ENCODE peak calls at places on chromosomes 4 and X, in five cellular contexts. One of them, this sample, is unnamed.

GRCh38 chrX:15985937-15986336 is 131.3 kb upstream of the AP1S2 start:
- DNase-seq in fibroblast of lung: peak; percentile 1
- DNase-seq in IMR-90: no peak
- DNase-seq in breast epithelium: no peak
- DNase-seq in naive thymus-derived CD4-positive, alpha-beta T cell: no peak
- DNase-seq in this sample: no peak

GRCh38 chr4:154030747-154031146 is 241.9 kb upstream of the SFRP2 start:
- DNase-seq in fibroblast of lung: no peak
- DNase-seq in naive thymus-derived CD4-positive, alpha-beta T cell: no peak
- DNase-seq in IMR-90: no peak
- DNase-seq in breast epithelium: no peak
- DNase-seq in this sample: peak; percentile 19

GRCh38 chr4:41296995-41297394 is 40.3 kb downstream of the UCHL1 start:
- DNase-seq in fibroblast of lung: no peak
- DNase-seq in naive thymus-derived CD4-positive, alpha-beta T cell: no peak
- DNase-seq in breast epithelium: no peak
- DNase-seq in IMR-90: no peak
- DNase-seq in this sample: no peak

GRCh38 chr4:22202351-22203343 is 254.1 kb upstream of the KCNIP4 start:
- DNase-seq in naive thymus-derived CD4-positive, alpha-beta T cell: no peak
- DNase-seq in breast epithelium: no peak
- DNase-seq in fibroblast of lung: peak; percentile 54
- DNase-seq in IMR-90: no peak
- DNase-seq in this sample: no peak

GRCh38 chr4:147378780-147379179 is 102.1 kb upstream of the EDNRA start:
- DNase-seq in IMR-90: no peak
- DNase-seq in naive thymus-derived CD4-positive, alpha-beta T cell: no peak
- DNase-seq in fibroblast of lung: no peak
- DNase-seq in breast epithelium: no peak
- DNase-seq in this sample: peak; percentile 4

GRCh38 chr4:84099591-84099990 is 399.5 kb downstream of the NKX6-1 start:
- DNase-seq in IMR-90: no peak
- DNase-seq in naive thymus-derived CD4-positive, alpha-beta T cell: no peak
- DNase-seq in breast epithelium: no peak
- DNase-seq in fibroblast of lung: peak; percentile 41
- DNase-seq in this sample: no peak

GRCh38 chrX:123013141-123013540 is 170.9 kb upstream of the GRIA3 start:
- DNase-seq in IMR-90: no peak
- DNase-seq in fibroblast of lung: peak; percentile 52
- DNase-seq in naive thymus-derived CD4-positive, alpha-beta T cell: no peak
- DNase-seq in breast epithelium: no peak
- DNase-seq in this sample: no peak

GRCh38 chrX:112677167-112677566 is 2.6 kb downstream of the LHFPL1 start:
- DNase-seq in IMR-90: peak; percentile 36
- DNase-seq in breast epithelium: no peak
- DNase-seq in fibroblast of lung: peak; percentile 28
- DNase-seq in naive thymus-derived CD4-positive, alpha-beta T cell: no peak
- DNase-seq in this sample: no peak

GRCh38 chr4:26729547-26729946 is 131.1 kb upstream of the STIM2 start:
- DNase-seq in naive thymus-derived CD4-positive, alpha-beta T cell: no peak
- DNase-seq in IMR-90: no peak
- DNase-seq in breast epithelium: no peak
- DNase-seq in fibroblast of lung: no peak
- DNase-seq in this sample: no peak

GRCh38 chrX:31702208-31702607 is 630.4 kb upstream of the FTHL17 start:
- DNase-seq in breast epithelium: no peak
- DNase-seq in IMR-90: no peak
- DNase-seq in fibroblast of lung: peak; percentile 26
- DNase-seq in naive thymus-derived CD4-positive, alpha-beta T cell: no peak
- DNase-seq in this sample: no peak

GRCh38 chrX:42090395-42090794 is 167.0 kb upstream of the CASK start:
- DNase-seq in breast epithelium: no peak
- DNase-seq in IMR-90: no peak
- DNase-seq in naive thymus-derived CD4-positive, alpha-beta T cell: no peak
- DNase-seq in fibroblast of lung: no peak
- DNase-seq in this sample: no peak

GRCh38 chrX:25968920-25969319 is 169.2 kb upstream of the MAGEB18 start:
- DNase-seq in IMR-90: no peak
- DNase-seq in fibroblast of lung: peak; percentile 0
- DNase-seq in naive thymus-derived CD4-positive, alpha-beta T cell: no peak
- DNase-seq in breast epithelium: no peak
- DNase-seq in this sample: peak; percentile 38

GRCh38 chrX:19791562-19791961 is 95.8 kb downstream of the SH3KBP1 start:
- DNase-seq in breast epithelium: no peak
- DNase-seq in naive thymus-derived CD4-positive, alpha-beta T cell: peak; percentile 16
- DNase-seq in IMR-90: peak; percentile 25
- DNase-seq in fibroblast of lung: peak; percentile 45
- DNase-seq in this sample: no peak

GRCh38 chrX:8668797-8669196 is 63.1 kb downstream of the ANOS1 start:
- DNase-seq in fibroblast of lung: no peak
- DNase-seq in naive thymus-derived CD4-positive, alpha-beta T cell: no peak
- DNase-seq in breast epithelium: no peak
- DNase-seq in IMR-90: no peak
- DNase-seq in this sample: no peak

GRCh38 chr4:5940470-5941203 is 47.8 kb upstream of the CRMP1 start:
- DNase-seq in breast epithelium: no peak
- DNase-seq in naive thymus-derived CD4-positive, alpha-beta T cell: no peak
- DNase-seq in IMR-90: peak; percentile 10
- DNase-seq in fibroblast of lung: peak; percentile 8
- DNase-seq in this sample: no peak

GRCh38 chr4:133068083-133068482 is 81.0 kb upstream of the PCDH10 start:
- DNase-seq in fibroblast of lung: no peak
- DNase-seq in IMR-90: no peak
- DNase-seq in breast epithelium: no peak
- DNase-seq in naive thymus-derived CD4-positive, alpha-beta T cell: no peak
- DNase-seq in this sample: no peak

GRCh38 chr4:26321326-26322276 is 787 bp downstream of the RBPJ start:
- DNase-seq in fibroblast of lung: peak; percentile 39
- DNase-seq in IMR-90: peak; percentile 41
- DNase-seq in breast epithelium: no peak
- DNase-seq in naive thymus-derived CD4-positive, alpha-beta T cell: peak; percentile 33
- DNase-seq in this sample: no peak

GRCh38 chrX:1147641-1148515 is 64.6 kb downstream of the CRLF2 start:
- DNase-seq in breast epithelium: no peak
- DNase-seq in naive thymus-derived CD4-positive, alpha-beta T cell: no peak
- DNase-seq in fibroblast of lung: no peak
- DNase-seq in IMR-90: no peak
- DNase-seq in this sample: no peak

GRCh38 chrX:72026341-72027023 is 105.2 kb downstream of the RTL5 start:
- DNase-seq in breast epithelium: peak; percentile 12
- DNase-seq in fibroblast of lung: peak; percentile 45
- DNase-seq in naive thymus-derived CD4-positive, alpha-beta T cell: no peak
- DNase-seq in IMR-90: no peak
- DNase-seq in this sample: no peak

GRCh38 chr4:186904104-186904503 is 180.4 kb upstream of the FAT1 start:
- DNase-seq in breast epithelium: no peak
- DNase-seq in naive thymus-derived CD4-positive, alpha-beta T cell: no peak
- DNase-seq in fibroblast of lung: peak; percentile 90
- DNase-seq in IMR-90: peak; percentile 95
- DNase-seq in this sample: no peak

DNA sequence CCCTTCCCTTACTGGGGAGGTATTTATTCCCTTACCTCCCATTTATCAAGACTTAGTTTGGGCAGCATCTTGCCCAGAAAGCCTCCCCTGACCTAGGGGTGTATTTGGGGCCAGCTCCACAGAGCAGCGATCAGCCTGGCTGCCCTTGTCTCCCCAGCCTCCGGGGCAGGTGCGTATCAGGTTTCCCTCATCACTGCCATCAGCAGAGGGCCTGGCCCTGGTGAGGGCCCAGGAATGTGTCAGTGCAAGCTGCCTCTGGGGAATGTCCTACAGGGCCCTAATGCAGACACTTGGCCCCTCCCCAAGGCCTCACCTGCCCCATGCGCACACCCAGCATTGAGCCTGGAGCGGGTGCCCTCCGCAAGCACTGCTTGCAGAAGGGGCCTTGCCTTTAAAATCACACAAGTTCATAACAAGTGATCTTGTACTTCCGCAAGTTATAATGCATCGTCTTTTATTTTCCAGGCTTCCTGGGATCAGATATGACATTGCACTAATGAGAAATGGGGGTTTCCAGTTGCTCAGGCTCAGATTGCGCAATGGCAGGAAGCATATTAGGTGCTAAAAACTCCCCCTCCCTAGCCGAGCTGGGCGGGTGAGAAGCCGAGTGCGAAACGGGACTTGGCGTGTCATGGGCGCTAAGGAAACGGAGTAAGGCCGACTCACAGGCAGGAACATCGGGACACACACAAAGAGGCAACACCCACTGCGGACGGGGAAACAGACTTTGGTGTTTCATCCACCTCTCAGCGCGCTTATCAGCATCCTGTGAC is 25.4 kb upstream of the AFAP1 start:
- DNase-seq in IMR-90: peak; percentile 71
- DNase-seq in naive thymus-derived CD4-positive, alpha-beta T cell: peak; percentile 62
- DNase-seq in breast epithelium: no peak
- DNase-seq in fibroblast of lung: peak; percentile 64
- DNase-seq in this sample: no peak
- H3K4me1 ChIP-seq in IMR-90: peaks cover 25% of the 10 kb centered on the region
- H3K4me1 ChIP-seq in naive thymus-derived CD4-positive, alpha-beta T cell: peaks cover 37% of the 10 kb centered on the region
- H3K4me1 ChIP-seq in breast epithelium: peaks cover 11% of the 10 kb centered on the region
- H3K4me1 ChIP-seq in fibroblast of lung: peaks cover 26% of the 10 kb centered on the region
- H3K4me1 ChIP-seq in this sample: peaks cover 19% of the 10 kb centered on the region

GRCh38 chrX:48936429-48937064 is 17.7 kb upstream of the PIM2 start:
- DNase-seq in breast epithelium: no peak
- DNase-seq in IMR-90: no peak
- DNase-seq in naive thymus-derived CD4-positive, alpha-beta T cell: no peak
- DNase-seq in fibroblast of lung: no peak
- DNase-seq in this sample: no peak

GRCh38 chrX:48937065-48937907 is 18.5 kb upstream of the PIM2 start:
- DNase-seq in fibroblast of lung: peak; percentile 51
- DNase-seq in naive thymus-derived CD4-positive, alpha-beta T cell: peak; percentile 88
- DNase-seq in IMR-90: no peak
- DNase-seq in breast epithelium: no peak
- DNase-seq in this sample: no peak

GRCh38 chrX:48940404-48940955 is 16.9 kb downstream of the OTUD5 start:
- DNase-seq in breast epithelium: no peak
- DNase-seq in IMR-90: no peak
- DNase-seq in fibroblast of lung: no peak
- DNase-seq in naive thymus-derived CD4-positive, alpha-beta T cell: no peak
- DNase-seq in this sample: no peak

GRCh38 chrX:48938721-48939416 is 18.5 kb downstream of the OTUD5 start:
- DNase-seq in naive thymus-derived CD4-positive, alpha-beta T cell: peak; percentile 87
- DNase-seq in fibroblast of lung: no peak
- DNase-seq in IMR-90: no peak
- DNase-seq in breast epithelium: no peak
- DNase-seq in this sample: no peak

GRCh38 chrX:48939417-48940228 is 17.8 kb downstream of the OTUD5 start:
- DNase-seq in breast epithelium: no peak
- DNase-seq in IMR-90: no peak
- DNase-seq in fibroblast of lung: no peak
- DNase-seq in naive thymus-derived CD4-positive, alpha-beta T cell: peak; percentile 41
- DNase-seq in this sample: no peak
- H3K4me1 ChIP-seq in breast epithelium: no peaks in the 10 kb centered on the region
- H3K4me1 ChIP-seq in IMR-90: no peaks in the 10 kb centered on the region
- H3K4me1 ChIP-seq in fibroblast of lung: no peaks in the 10 kb centered on the region
- H3K4me1 ChIP-seq in naive thymus-derived CD4-positive, alpha-beta T cell: peaks cover 71% of the 10 kb centered on the region
- H3K4me1 ChIP-seq in this sample: no peaks in the 10 kb centered on the region

GRCh38 chrX:153636716-153637115 is 10.3 kb upstream of the DUSP9 start:
- DNase-seq in naive thymus-derived CD4-positive, alpha-beta T cell: no peak
- DNase-seq in breast epithelium: no peak
- DNase-seq in IMR-90: no peak
- DNase-seq in fibroblast of lung: no peak
- DNase-seq in this sample: no peak
- H3K4me1 ChIP-seq in naive thymus-derived CD4-positive, alpha-beta T cell: no peaks in the 10 kb centered on the region
- H3K4me1 ChIP-seq in breast epithelium: no peaks in the 10 kb centered on the region
- H3K4me1 ChIP-seq in IMR-90: no peaks in the 10 kb centered on the region
- H3K4me1 ChIP-seq in fibroblast of lung: no peaks in the 10 kb centered on the region
- H3K4me1 ChIP-seq in this sample: no peaks in the 10 kb centered on the region

GRCh38 chr4:122639181-122639580 is 18.3 kb upstream of the IL21 start:
- DNase-seq in naive thymus-derived CD4-positive, alpha-beta T cell: no peak
- DNase-seq in IMR-90: no peak
- DNase-seq in breast epithelium: no peak
- DNase-seq in fibroblast of lung: no peak
- DNase-seq in this sample: no peak
- H3K4me1 ChIP-seq in naive thymus-derived CD4-positive, alpha-beta T cell: no peaks in the 10 kb centered on the region
- H3K4me1 ChIP-seq in IMR-90: no peaks in the 10 kb centered on the region
- H3K4me1 ChIP-seq in breast epithelium: no peaks in the 10 kb centered on the region
- H3K4me1 ChIP-seq in fibroblast of lung: no peaks in the 10 kb centered on the region
- H3K4me1 ChIP-seq in this sample: peaks cover 13% of the 10 kb centered on the region

DNA sequence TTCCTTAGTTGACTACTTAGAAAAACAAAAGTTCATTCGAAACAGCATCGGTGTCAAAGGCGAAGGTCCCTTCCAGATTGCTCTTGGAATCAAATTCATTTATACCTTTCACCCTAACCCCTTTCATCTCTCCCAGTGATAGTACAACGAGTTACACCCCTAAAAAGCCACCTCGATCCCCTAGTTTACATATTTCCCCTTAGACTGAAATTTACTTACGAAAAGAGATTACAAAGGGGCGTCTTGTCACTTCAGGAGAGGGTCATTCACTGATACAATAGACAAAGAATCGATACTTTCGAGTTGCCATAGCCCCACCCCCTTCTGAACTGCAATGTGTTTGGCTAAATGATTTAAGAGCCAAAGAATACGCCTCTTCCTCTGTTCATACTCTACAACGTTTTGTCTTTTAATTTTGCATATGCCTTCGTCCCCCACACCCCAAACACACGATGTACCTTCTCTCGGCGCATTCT is 88.3 kb downstream of the HPRT1 start:
- DNase-seq in breast epithelium: no peak
- DNase-seq in fibroblast of lung: no peak
- DNase-seq in IMR-90: no peak
- DNase-seq in naive thymus-derived CD4-positive, alpha-beta T cell: no peak
- DNase-seq in this sample: no peak
- H3K4me1 ChIP-seq in breast epithelium: no peaks in the 10 kb centered on the region
- H3K4me1 ChIP-seq in fibroblast of lung: peaks cover 7% of the 10 kb centered on the region
- H3K4me1 ChIP-seq in IMR-90: peaks cover 7% of the 10 kb centered on the region
- H3K4me1 ChIP-seq in naive thymus-derived CD4-positive, alpha-beta T cell: peaks cover 22% of the 10 kb centered on the region
- H3K4me1 ChIP-seq in this sample: no peaks in the 10 kb centered on the region

DNA sequence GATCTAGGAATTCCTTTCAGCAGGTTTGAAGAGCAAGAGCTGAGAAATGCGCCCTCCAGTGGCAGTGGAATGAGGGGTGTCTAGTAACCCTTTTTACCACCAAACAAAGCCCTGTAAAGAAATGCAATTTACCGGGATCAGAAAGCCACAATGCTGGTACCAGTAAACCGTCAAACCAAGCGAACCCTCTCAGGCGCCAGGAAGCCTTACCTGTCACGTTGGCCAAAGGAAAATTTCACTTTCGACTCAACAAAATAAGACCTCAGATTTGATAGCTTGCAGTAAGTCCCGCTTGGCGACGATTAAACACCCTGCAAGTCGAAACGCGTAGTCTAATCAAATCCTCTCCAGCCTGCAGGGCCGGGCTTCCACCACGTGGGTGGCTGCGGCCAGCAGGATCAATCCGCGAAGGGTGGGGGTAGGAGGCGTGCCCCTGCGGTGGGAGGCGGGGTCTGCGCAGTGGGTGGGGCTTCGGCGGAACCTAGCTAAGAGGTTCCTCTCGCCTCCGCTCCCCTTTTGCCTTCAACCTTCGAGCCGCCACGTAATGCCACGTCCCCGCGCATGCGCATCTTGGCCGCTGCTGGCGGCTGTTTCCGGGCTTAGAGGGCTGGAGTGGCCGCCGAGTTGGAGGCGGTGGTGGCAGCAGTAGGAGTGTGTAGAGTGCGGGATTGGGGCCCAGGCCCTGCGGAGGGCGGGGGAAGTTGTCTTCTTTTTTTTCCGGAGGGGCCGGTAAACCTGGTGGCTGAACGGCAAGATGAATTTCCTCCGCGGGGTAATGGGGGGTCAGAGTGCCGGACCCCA is at the start of gene USO1:
- DNase-seq in fibroblast of lung: peak; percentile 99
- DNase-seq in breast epithelium: peak; percentile 98
- DNase-seq in IMR-90: peak; percentile 99
- DNase-seq in naive thymus-derived CD4-positive, alpha-beta T cell: peak; percentile 99
- DNase-seq in this sample: peak; percentile 98
- H3K4me1 ChIP-seq in fibroblast of lung: peaks cover 3% of the 10 kb centered on the region
- H3K4me1 ChIP-seq in breast epithelium: peaks cover 8% of the 10 kb centered on the region
- H3K4me1 ChIP-seq in IMR-90: peaks cover 6% of the 10 kb centered on the region
- H3K4me1 ChIP-seq in naive thymus-derived CD4-positive, alpha-beta T cell: peaks cover 30% of the 10 kb centered on the region
- H3K4me1 ChIP-seq in this sample: peaks cover 18% of the 10 kb centered on the region

GRCh38 chr4:102554988-102555387 is 53.8 kb downstream of the NFKB1 start:
- DNase-seq in breast epithelium: no peak
- DNase-seq in IMR-90: no peak
- DNase-seq in naive thymus-derived CD4-positive, alpha-beta T cell: no peak
- DNase-seq in fibroblast of lung: no peak
- DNase-seq in this sample: no peak
- H3K4me1 ChIP-seq in breast epithelium: no peaks in the 10 kb centered on the region
- H3K4me1 ChIP-seq in IMR-90: peaks cover 3% of the 10 kb centered on the region
- H3K4me1 ChIP-seq in naive thymus-derived CD4-positive, alpha-beta T cell: peaks cover 32% of the 10 kb centered on the region
- H3K4me1 ChIP-seq in fibroblast of lung: peaks cover 2% of the 10 kb centered on the region
- H3K4me1 ChIP-seq in this sample: peaks cover 6% of the 10 kb centered on the region

This sample was measured in Caco-2.